ENCODE peak calls at places on chromosomes 1 and 21, in four cellular contexts. One of them, this sample, is unnamed.

GRCh38 chr1:203839081-203839480 is 22.3 kb upstream of the SNRPE start:
- DNase-seq in HL-60: no peak
- DNase-seq in A549: peak
- DNase-seq in GM23338: no peak
- DNase-seq in this sample: no peak

GRCh38 chr1:30165116-30165515 is 558.3 kb downstream of the MATN1 start:
- DNase-seq in A549: no peak
- DNase-seq in HL-60: no peak
- DNase-seq in GM23338: no peak
- DNase-seq in this sample: no peak

GRCh38 chr21:33291686-33292085 is 25.5 kb downstream of the IL10RB start:
- DNase-seq in HL-60: no peak
- DNase-seq in GM23338: no peak
- DNase-seq in A549: no peak
- DNase-seq in this sample: no peak

GRCh38 chr21:43767980-43768867 is 7.9 kb downstream of the CSTB start:
- DNase-seq in A549: peak
- DNase-seq in GM23338: peak
- DNase-seq in HL-60: no peak
- DNase-seq in this sample: no peak

GRCh38 chr1:165174485-165174884 is 182.0 kb downstream of the LMX1A start:
- DNase-seq in HL-60: no peak
- DNase-seq in GM23338: no peak
- DNase-seq in A549: no peak
- DNase-seq in this sample: no peak

GRCh38 chr1:156813750-156814570 is 2.7 kb downstream of the SH2D2A start:
- DNase-seq in HL-60: peak
- DNase-seq in GM23338: peak
- DNase-seq in A549: peak
- DNase-seq in this sample: no peak

GRCh38 chr1:81703736-81704463 is 96.8 kb upstream of the ADGRL2 start:
- DNase-seq in A549: peak
- DNase-seq in GM23338: no peak
- DNase-seq in HL-60: no peak
- DNase-seq in this sample: no peak

GRCh38 chr1:9615316-9616063 is 26.8 kb downstream of the TMEM201 start:
- DNase-seq in A549: peak
- DNase-seq in HL-60: no peak
- DNase-seq in GM23338: peak
- DNase-seq in this sample: peak

GRCh38 chr1:234372011-234372757 is 1.1 kb upstream of the COA6 start:
- DNase-seq in A549: peak
- DNase-seq in HL-60: peak
- DNase-seq in GM23338: no peak
- DNase-seq in this sample: no peak

GRCh38 chr1:200454425-200454824 is 44.6 kb upstream of the ZNF281 start:
- DNase-seq in A549: no peak
- DNase-seq in HL-60: no peak
- DNase-seq in GM23338: no peak
- DNase-seq in this sample: no peak

GRCh38 chr21:25578070-25578961 is 29.0 kb downstream of the MRPL39 start:
- DNase-seq in A549: no peak
- DNase-seq in HL-60: no peak
- DNase-seq in GM23338: no peak
- DNase-seq in this sample: no peak

GRCh38 chr1:150562384-150563339 is 13.5 kb downstream of the ADAMTSL4 start:
- DNase-seq in HL-60: no peak
- DNase-seq in GM23338: peak
- DNase-seq in A549: no peak
- DNase-seq in this sample: no peak

GRCh38 chr1:231037585-231038517 is 2.2 kb downstream of the FAM89A start:
- DNase-seq in HL-60: no peak
- DNase-seq in A549: no peak
- DNase-seq in GM23338: no peak
- DNase-seq in this sample: no peak
- H3K4me3 ChIP-seq in HL-60: no peak
- H3K4me3 ChIP-seq in A549: no peak
- H3K4me3 ChIP-seq in GM23338: no peak
- H3K4me3 ChIP-seq in this sample: no peak

GRCh38 chr1:228830954-228831481 is 95.7 kb downstream of the RHOU start:
- DNase-seq in GM23338: no peak
- DNase-seq in HL-60: no peak
- DNase-seq in A549: no peak
- DNase-seq in this sample: peak

GRCh38 chr1:228827026-228827425 is 91.7 kb downstream of the RHOU start:
- DNase-seq in GM23338: peak
- DNase-seq in A549: no peak
- DNase-seq in HL-60: no peak
- DNase-seq in this sample: no peak

GRCh38 chr1:228825840-228826484 is 90.7 kb downstream of the RHOU start:
- DNase-seq in A549: no peak
- DNase-seq in GM23338: no peak
- DNase-seq in HL-60: no peak
- DNase-seq in this sample: no peak

GRCh38 chr1:228833911-228834631 is 98.8 kb downstream of the RHOU start:
- DNase-seq in A549: no peak
- DNase-seq in HL-60: no peak
- DNase-seq in GM23338: no peak
- DNase-seq in this sample: no peak

DNA sequence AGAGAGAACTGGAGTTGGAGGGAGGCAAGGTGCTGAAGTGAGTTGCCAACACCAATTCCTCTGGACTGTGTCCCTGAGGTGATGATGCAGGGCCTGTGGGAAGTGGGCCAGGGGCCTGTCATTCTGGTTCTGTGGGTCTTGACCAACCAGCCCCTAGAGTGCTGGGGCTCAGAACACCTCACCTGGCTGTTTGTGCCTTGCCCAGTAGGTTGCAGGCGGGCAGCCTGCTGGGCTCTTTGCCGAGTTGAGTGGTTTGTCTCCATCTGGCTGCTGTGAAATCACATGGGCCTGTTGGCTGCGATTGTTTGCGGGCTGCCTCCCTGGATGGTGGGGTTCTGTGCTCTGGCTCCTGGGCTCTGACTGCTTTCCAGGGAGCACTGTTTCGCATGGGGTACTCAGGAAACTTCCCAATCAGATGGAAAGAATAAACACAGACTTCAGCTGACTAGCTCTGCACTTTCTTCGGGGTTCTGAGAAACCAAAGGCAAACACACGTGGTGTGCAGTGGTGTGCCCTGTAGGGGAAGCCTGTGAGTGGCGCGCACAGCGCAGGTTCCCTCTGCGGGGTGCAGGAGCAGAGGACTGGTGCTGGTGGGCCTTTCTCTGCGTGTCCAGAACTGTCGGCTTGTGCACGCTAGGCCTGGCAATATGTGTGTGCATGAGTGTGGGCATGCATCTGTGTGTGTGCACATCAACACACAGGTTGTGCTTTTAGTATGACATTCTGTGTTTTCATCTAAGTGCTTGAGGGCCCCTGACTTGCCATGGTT is 95.1 kb downstream of the RHOU start:
- DNase-seq in HL-60: no peak
- DNase-seq in GM23338: peak
- DNase-seq in A549: no peak
- DNase-seq in this sample: no peak
- TF ChIP-seq REST in HL-60: no peak
- TF ChIP-seq REST in GM23338: no peak
- TF ChIP-seq REST in A549: no peak
- TF ChIP-seq REST in this sample: no peak

GRCh38 chr1:44417351-44418021 is 12.4 kb downstream of the RNF220 start:
- DNase-seq in HL-60: no peak
- DNase-seq in A549: no peak
- DNase-seq in GM23338: peak
- DNase-seq in this sample: no peak
- H3K4me3 ChIP-seq in HL-60: no peak
- H3K4me3 ChIP-seq in A549: no peak
- H3K4me3 ChIP-seq in GM23338: peak
- H3K4me3 ChIP-seq in this sample: no peak

GRCh38 chr1:212257157-212257556 is 28.1 kb upstream of the PPP2R5A start:
- DNase-seq in HL-60: no peak
- DNase-seq in GM23338: no peak
- DNase-seq in A549: no peak
- DNase-seq in this sample: no peak
- TF ChIP-seq REST in HL-60: no peak
- TF ChIP-seq REST in GM23338: no peak
- TF ChIP-seq REST in A549: no peak
- TF ChIP-seq REST in this sample: no peak

GRCh38 chr1:205812271-205812877 is 624 bp downstream of the SLC41A1 start:
- DNase-seq in A549: no peak
- DNase-seq in HL-60: no peak
- DNase-seq in GM23338: peak
- DNase-seq in this sample: no peak

GRCh38 chr1:205810448-205811157 is 2.4 kb downstream of the SLC41A1 start:
- DNase-seq in A549: peak
- DNase-seq in HL-60: no peak
- DNase-seq in GM23338: peak
- DNase-seq in this sample: no peak

GRCh38 chr1:205809942-205810345 is 3.1 kb downstream of the SLC41A1 start:
- DNase-seq in A549: no peak
- DNase-seq in GM23338: no peak
- DNase-seq in HL-60: no peak
- DNase-seq in this sample: no peak

GRCh38 chr1:205812878-205813754 is at the start of gene SLC41A1:
- DNase-seq in GM23338: peak
- DNase-seq in A549: peak
- DNase-seq in HL-60: peak
- DNase-seq in this sample: peak

GRCh38 chr1:205811660-205812059 is 1.3 kb downstream of the SLC41A1 start:
- DNase-seq in HL-60: no peak
- DNase-seq in A549: no peak
- DNase-seq in GM23338: no peak
- DNase-seq in this sample: no peak
- H3K4me3 ChIP-seq in HL-60: no peak
- H3K4me3 ChIP-seq in A549: no peak
- H3K4me3 ChIP-seq in GM23338: peak
- H3K4me3 ChIP-seq in this sample: peak

GRCh38 chr1:207088731-207089626 is at the start of gene C4BPB:
- DNase-seq in A549: peak
- DNase-seq in GM23338: no peak
- DNase-seq in HL-60: no peak
- DNase-seq in this sample: no peak
- TF ChIP-seq REST in A549: no peak
- TF ChIP-seq REST in GM23338: no peak
- TF ChIP-seq REST in HL-60: no peak
- TF ChIP-seq REST in this sample: no peak

GRCh38 chr1:91020967-91021685 is 709 bp downstream of the ZNF644 start:
- DNase-seq in HL-60: peak
- DNase-seq in GM23338: peak
- DNase-seq in A549: peak
- DNase-seq in this sample: no peak

GRCh38 chr1:91021686-91022517 is at the start of gene ZNF644:
- DNase-seq in HL-60: peak
- DNase-seq in GM23338: peak
- DNase-seq in A549: peak
- DNase-seq in this sample: peak

GRCh38 chr1:91020486-91020885 is 1.3 kb downstream of the ZNF644 start:
- DNase-seq in A549: no peak
- DNase-seq in GM23338: no peak
- DNase-seq in HL-60: no peak
- DNase-seq in this sample: no peak

GRCh38 chr1:91024501-91025119 is 2.8 kb upstream of the ZNF644 start:
- DNase-seq in A549: no peak
- DNase-seq in HL-60: no peak
- DNase-seq in GM23338: no peak
- DNase-seq in this sample: no peak

DNA sequence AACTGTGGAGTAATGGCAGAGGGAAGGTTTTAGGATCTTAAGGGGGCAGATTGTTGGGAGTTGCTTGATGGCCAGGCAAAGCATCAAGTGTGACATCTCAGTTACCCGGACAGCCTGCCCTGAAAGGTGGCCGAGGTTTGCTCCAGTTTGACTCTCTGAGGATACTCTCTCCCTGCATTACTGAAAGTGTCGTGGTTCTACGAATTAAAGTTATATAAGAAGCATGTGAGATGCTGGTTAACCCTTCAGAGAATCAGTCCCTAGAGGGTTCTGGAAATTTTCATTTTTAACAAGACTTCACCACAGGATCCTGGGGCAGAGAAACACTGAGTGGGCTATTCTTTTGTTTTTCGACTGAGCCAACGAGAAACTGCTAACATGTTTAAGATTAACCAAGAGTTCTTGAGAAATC is 689 bp upstream of the ZNF644 start:
- DNase-seq in HL-60: no peak
- DNase-seq in GM23338: no peak
- DNase-seq in A549: no peak
- DNase-seq in this sample: no peak
- H3K4me3 ChIP-seq in HL-60: peak
- H3K4me3 ChIP-seq in GM23338: peak
- H3K4me3 ChIP-seq in A549: peak
- H3K4me3 ChIP-seq in this sample: peak

DNA sequence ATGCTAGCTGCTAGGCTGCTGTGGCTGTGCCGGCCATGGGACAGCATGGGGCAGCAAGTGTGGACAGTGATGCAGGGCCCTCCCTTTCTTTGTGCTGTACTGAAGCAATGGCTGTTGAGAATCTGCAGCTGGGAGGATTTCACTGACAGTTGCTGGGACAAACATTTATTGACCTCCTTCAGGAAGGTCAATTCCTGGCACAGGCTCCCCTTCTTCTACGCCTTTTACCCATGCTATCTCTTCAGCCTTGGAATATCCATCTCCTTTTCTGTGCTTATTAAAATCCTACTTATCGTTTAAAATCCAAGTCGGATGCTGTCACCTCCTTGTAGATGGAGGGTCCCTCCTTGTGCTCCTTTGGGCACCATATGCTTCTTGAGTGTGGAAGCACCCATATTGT is 213.1 kb upstream of the USP24 start:
- DNase-seq in GM23338: no peak
- DNase-seq in HL-60: no peak
- DNase-seq in A549: no peak
- DNase-seq in this sample: no peak
- TF ChIP-seq REST in GM23338: no peak
- TF ChIP-seq REST in HL-60: no peak
- TF ChIP-seq REST in A549: no peak
- TF ChIP-seq REST in this sample: no peak